ENCODE peak calls at places on chromosomes 3 and 15, in seven cellular contexts. L is progenitor cell of endocrine pancreas; I is Karpas-422; R is stimulated activated CD4-positive, alpha-beta T cell treated with anti-CD3 and anti-CD28 coated beads, Interleukin-2, amount 100 ng/mL, for 48 hours; Z is T1000; T is hepatic stellate cell; D is substantia nigra. G is an unnamed sample.

GRCh38 chr3:134625462-134625861 is 25.4 kb downstream of the KY start:
- DNase-seq in L (no peak), I (no peak), R (no peak), Z (no peak), T (no peak), D (no peak), G (no peak)

GRCh38 chr3:46946856-46947544 is 29.5 kb downstream of the CCDC12 start:
- DNase-seq in L (no peak), I (peak), R (no peak), Z (no peak), T (peak), D (no peak), G (no peak)

GRCh38 chr3:190131329-190131728 is 10.6 kb upstream of the P3H2 start:
- DNase-seq in L (no peak), I (no peak), R (no peak), Z (no peak), T (no peak), D (no peak), G (no peak)

GRCh38 chr15:94026458-94026967 is 204.8 kb upstream of the MCTP2 start:
- DNase-seq in L (no peak), I (no peak), R (no peak), Z (peak), T (no peak), D (no peak), G (no peak)

GRCh38 chr15:80489030-80489594 is 84.9 kb downstream of the ARNT2 start:
- DNase-seq in L (no peak), I (no peak), R (no peak), Z (no peak), T (peak), D (no peak), G (no peak)

GRCh38 chr3:126555795-126556636 is 2.7 kb downstream of the C3orf22 start:
- DNase-seq in L (peak), I (no peak), R (no peak), Z (no peak), T (no peak), D (no peak), G (no peak)

GRCh38 chr15:68578175-68578959 is 426 bp upstream of the CORO2B start:
- DNase-seq in L (peak), I (no peak), R (no peak), Z (peak), T (peak), D (peak), G (no peak)

GRCh38 chr3:8645717-8646116 is 1.1 kb upstream of the SSUH2 start:
- DNase-seq in L (no peak), I (no peak), R (no peak), Z (peak), T (no peak), D (no peak), G (no peak)

GRCh38 chr3:131361464-131362421 is 19.8 kb upstream of the NUDT16 start:
- DNase-seq in L (peak), I (no peak), R (no peak), Z (no peak), T (peak), D (no peak), G (peak)

GRCh38 chr3:33233884-33234283 is 15.3 kb upstream of the SUSD5 start:
- DNase-seq in L (no peak), I (no peak), R (no peak), Z (no peak), T (no peak), D (no peak), G (no peak)

GRCh38 chr3:177928156-177928555 is 608.1 kb upstream of the KCNMB2 start:
- DNase-seq in L (no peak), I (no peak), R (no peak), Z (no peak), T (no peak), D (no peak), G (no peak)

GRCh38 chr15:46251873-46252272 is 617.0 kb downstream of the SQOR start:
- DNase-seq in L (no peak), I (no peak), R (no peak), Z (no peak), T (no peak), D (no peak), G (no peak)

GRCh38 chr3:137714551-137714950 is 49.6 kb upstream of the SOX14 start:
- DNase-seq in L (no peak), I (no peak), R (no peak), Z (no peak), T (no peak), D (no peak), G (no peak)

GRCh38 chr15:90994059-90994416 is 297 bp downstream of the PRC1 start:
- DNase-seq in L (peak), I (peak), R (peak), Z (no peak), T (no peak), D (peak), G (no peak)